ENCODE peak calls at places on chromosomes 3 and 15, in six cellular contexts. G is H1, U is WTC11, B is endothelial cell of umbilical vein, A is K562, L is HepG2. J is an unnamed sample.

GRCh38 chr15:58182460-58183163 is 44.4 kb downstream of the AQP9 start:
- DNase-seq in G (peak; percentile 36), U (peak; percentile 71), B (peak; percentile 76), A (peak; percentile 66), L (peak; percentile 37), J (peak; percentile 75)

GRCh38 chr3:41222508-41222907 is 23.2 kb downstream of the CTNNB1 start:
- DNase-seq in G (no peak), U (no peak), B (no peak), A (no peak), L (no peak), J (no peak)

GRCh38 chr3:24678441-24678865 is 183.8 kb upstream of the THRB start:
- DNase-seq in G (no peak), U (no peak), B (no peak), A (no peak), L (no peak), J (no peak)

GRCh38 chr3:171694888-171695287 is 115.4 kb downstream of the PLD1 start:
- DNase-seq in G (no peak), U (no peak), B (no peak), A (no peak), L (no peak), J (no peak)

GRCh38 chr15:40906101-40906946 is 12.1 kb downstream of the VPS18 start:
- DNase-seq in G (peak; percentile 65), U (peak; percentile 95), B (peak; percentile 98), A (peak; percentile 96), L (peak; percentile 70), J (peak; percentile 64)

GRCh38 chr3:25257026-25257425 is 171.0 kb upstream of the RARB start:
- DNase-seq in G (no peak), U (no peak), B (no peak), A (no peak), L (no peak), J (no peak)

GRCh38 chr15:69904296-69904560 is 193.5 kb downstream of the TLE3 start:
- DNase-seq in G (no peak), U (no peak), B (no peak), A (no peak), L (no peak), J (no peak)

GRCh38 chr3:129548566-129548965 is 5.6 kb downstream of the H1-8 start:
- DNase-seq in G (no peak), U (no peak), B (no peak), A (no peak), L (no peak), J (no peak)

GRCh38 chr3:84125201-84125721 is 833.5 kb upstream of the CADM2 start:
- DNase-seq in G (no peak), U (no peak), B (no peak), A (no peak), L (no peak), J (no peak)

GRCh38 chr3:114439279-114439678 is 145.5 kb downstream of the TIGIT start:
- DNase-seq in G (no peak), U (no peak), B (no peak), A (no peak), L (no peak), J (no peak)

GRCh38 chr3:197368821-197369220 is 70.4 kb upstream of the DLG1 start:
- DNase-seq in G (no peak), U (no peak), B (no peak), A (no peak), L (no peak), J (no peak)

GRCh38 chr3:98188553-98188952 is 22.1 kb downstream of the OR5H15 start:
- DNase-seq in G (no peak), U (no peak), B (peak; percentile 8), A (no peak), L (peak; percentile 16), J (no peak)

GRCh38 chr3:151226088-151226563 is 23.1 kb upstream of the GPR171 start:
- DNase-seq in G (no peak), U (no peak), B (no peak), A (no peak), L (peak; percentile 81), J (no peak)

GRCh38 chr15:35719964-35720507 is 174.1 kb upstream of the DPH6 start:
- DNase-seq in G (no peak), U (no peak), B (no peak), A (no peak), L (no peak), J (no peak)

GRCh38 chr3:143265501-143266070 is 146.0 kb downstream of the CHST2 start:
- DNase-seq in G (no peak), U (no peak), B (no peak), A (no peak), L (no peak), J (no peak)

GRCh38 chr15:88904257-88904807 is 8.8 kb downstream of the MFGE8 start:
- DNase-seq in G (no peak), U (no peak), B (no peak), A (no peak), L (no peak), J (no peak)

GRCh38 chr15:88622605-88622975 is 1.4 kb downstream of the AEN start:
- DNase-seq in G (no peak), U (no peak), B (no peak), A (no peak), L (no peak), J (no peak)

GRCh38 chr3:107212709-107213664 is 164.3 kb upstream of the CCDC54 start:
- DNase-seq in G (no peak), U (no peak), B (no peak), A (no peak), L (no peak), J (no peak)

GRCh38 chr3:169173231-169173630 is 490.3 kb downstream of the MECOM start:
- DNase-seq in G (no peak), U (no peak), B (no peak), A (no peak), L (no peak), J (no peak)

GRCh38 chr3:9088431-9089353 is 125.4 kb upstream of the RAD18 start:
- DNase-seq in G (no peak), U (no peak), B (no peak), A (no peak), L (no peak), J (no peak)

GRCh38 chr3:138222888-138223287 is 35.8 kb downstream of the ARMC8 start:
- DNase-seq in G (no peak), U (no peak), B (no peak), A (no peak), L (no peak), J (no peak)

GRCh38 chr3:30282052-30282708 is 324.2 kb upstream of the TGFBR2 start:
- DNase-seq in G (peak; percentile 59), U (no peak), B (peak; percentile 78), A (no peak), L (peak; percentile 35), J (peak; percentile 66)
- TF ChIP-seq JUN in G (no peak), U (no peak), B (peak; percentile 60), A (no peak), L (no peak), J (no peak)

GRCh38 chr3:55591893-55592292 is 104.8 kb upstream of the WNT5A start:
- DNase-seq in G (no peak), U (no peak), B (no peak), A (no peak), L (no peak), J (no peak)

GRCh38 chr3:55588120-55588765 is 101.1 kb upstream of the WNT5A start:
- DNase-seq in G (no peak), U (no peak), B (no peak), A (no peak), L (no peak), J (no peak)

GRCh38 chr3:55596212-55596611 is 109.1 kb upstream of the WNT5A start:
- DNase-seq in G (no peak), U (no peak), B (no peak), A (no peak), L (no peak), J (no peak)

GRCh38 chr3:55595420-55595819 is 108.3 kb upstream of the WNT5A start:
- DNase-seq in G (no peak), U (no peak), B (no peak), A (no peak), L (no peak), J (no peak)

DNA sequence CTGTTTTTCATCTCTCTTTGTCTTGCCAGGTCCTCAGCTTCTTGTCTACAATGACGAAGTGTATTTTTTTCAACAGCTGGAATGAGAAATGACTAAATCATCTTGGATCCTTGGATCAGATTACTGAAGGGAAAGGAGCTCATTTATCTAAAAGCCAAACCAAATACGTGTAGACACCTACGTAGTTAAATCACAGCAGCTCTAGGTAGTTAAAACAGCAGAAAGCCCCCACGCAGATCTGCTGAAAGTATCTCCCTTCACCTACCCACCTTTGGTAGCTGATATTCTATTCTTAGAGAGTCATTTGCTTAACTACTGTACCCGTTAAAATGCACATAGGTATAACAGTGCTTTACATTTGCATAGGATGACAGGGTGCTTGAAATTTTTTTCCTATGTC is 105.5 kb upstream of the WNT5A start:
- DNase-seq in G (no peak), U (no peak), B (no peak), A (no peak), L (no peak), J (no peak)
- TF ChIP-seq JUN in G (no peak), U (no peak), B (no peak), A (no peak), L (no peak), J (no peak)

DNA sequence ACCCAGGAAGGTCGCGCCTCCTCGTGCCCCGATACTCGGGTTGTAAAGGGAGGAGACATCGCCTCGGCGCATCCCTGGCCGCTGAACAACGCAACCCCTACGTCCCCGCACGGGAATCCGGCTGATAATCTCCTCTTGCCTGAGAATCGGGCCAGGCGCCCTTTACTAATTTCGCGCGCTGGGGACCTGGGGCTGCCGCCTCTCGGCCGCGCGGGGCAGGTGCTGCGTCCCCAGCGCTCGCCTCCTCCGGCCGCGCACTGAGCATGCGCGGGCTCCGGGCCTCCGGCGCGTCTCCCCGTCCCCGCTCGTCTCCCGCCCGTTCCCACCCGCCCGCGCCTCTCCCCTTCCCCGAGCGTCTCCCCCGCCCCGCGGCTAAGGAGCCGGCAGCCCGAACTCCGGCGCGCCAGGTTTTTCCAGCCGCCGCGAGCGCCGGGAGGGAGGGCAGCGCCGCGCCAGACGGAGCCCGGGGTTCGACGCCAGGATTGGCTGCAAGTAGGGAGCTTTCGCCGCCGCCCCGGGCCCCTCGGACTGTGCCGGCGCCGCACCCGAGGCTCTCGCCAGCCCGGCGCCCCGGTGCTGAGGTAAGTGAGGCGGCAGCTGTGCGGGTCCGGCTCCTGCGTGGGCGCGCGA is at the start of gene CNTN4:
- DNase-seq in G (peak; percentile 65), U (no peak), B (no peak), A (no peak), L (peak; percentile 24), J (peak; percentile 38)
- TF ChIP-seq JUN in G (no peak), U (no peak), B (no peak), A (no peak), L (no peak), J (no peak)

DNA sequence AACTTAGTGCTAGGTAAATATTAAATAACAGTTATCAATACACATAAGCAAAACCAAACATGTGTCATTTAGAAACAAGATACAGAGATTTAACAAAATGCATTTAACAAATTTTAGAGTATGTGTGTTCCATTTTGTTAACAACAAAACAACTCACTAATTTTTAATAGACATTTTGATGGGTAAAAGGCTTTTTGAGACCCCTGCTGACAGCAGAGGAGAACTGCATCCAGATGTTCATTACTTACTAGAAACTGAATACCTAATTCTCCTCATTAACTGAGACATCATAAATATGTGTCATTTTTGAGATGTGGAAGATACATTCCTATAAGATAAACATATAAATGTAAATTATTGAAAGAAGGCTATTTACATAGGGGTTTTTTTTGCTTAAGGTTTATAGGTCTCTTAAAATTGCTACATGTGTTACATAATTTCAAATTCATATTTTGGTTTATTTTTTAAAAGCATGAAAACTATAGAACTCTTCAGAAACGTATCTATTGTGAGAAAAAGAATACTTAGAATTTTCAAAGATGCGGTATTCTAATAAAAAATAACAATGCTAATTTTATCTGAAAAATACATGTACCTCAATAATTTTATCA is 1009.8 kb downstream of the TUSC7 start:
- DNase-seq in G (no peak), U (no peak), B (peak; percentile 45), A (peak; percentile 11), L (peak; percentile 8), J (peak; percentile 6)
- TF ChIP-seq JUN in G (no peak), U (no peak), B (no peak), A (no peak), L (no peak), J (no peak)

J was measured in A549.